ENCODE peak calls at places on chromosomes 2 and 18, in nine cellular contexts. B is esophagus squamous epithelium; I is brain microvascular endothelial cell; K is RWPE1; J is HCT116; F is right lobe of liver; Y is fibroblast of lung; U is CD4-positive, alpha-beta T cell; A is mammary epithelial cell. O is an unnamed sample.

GRCh38 chr2:197919487-197919886 is 115.1 kb downstream of the PLCL1 start:
- DNase-seq in B (no peak), I (no peak), K (no peak), J (no peak), F (no peak), Y (no peak), U (no peak), A (no peak), O (no peak)

GRCh38 chr2:238591732-238592131 is 165.0 kb downstream of the ASB1 start:
- DNase-seq in B (no peak), I (no peak), K (no peak), J (no peak), F (no peak), Y (no peak), U (no peak), A (no peak), O (no peak)

GRCh38 chr2:241813080-241813805 is 4.2 kb downstream of the NEU4 start:
- DNase-seq in B (no peak), I (no peak), K (no peak), J (no peak), F (peak; percentile 48), Y (no peak), U (no peak), A (no peak), O (peak; percentile 37)

GRCh38 chr2:101697794-101698418 is 399 bp downstream of the MAP4K4 start:
- DNase-seq in B (no peak), I (no peak), K (peak; percentile 17), J (no peak), F (no peak), Y (no peak), U (no peak), A (no peak), O (peak; percentile 25)

GRCh38 chr18:8121942-8122480 is 487.2 kb upstream of the RAB12 start:
- DNase-seq in B (no peak), I (peak; percentile 92), K (peak; percentile 75), J (peak; percentile 33), F (no peak), Y (no peak), U (no peak), A (peak; percentile 70), O (no peak)

GRCh38 chr18:41714872-41715271 is 240.2 kb upstream of the PIK3C3 start:
- DNase-seq in B (no peak), I (no peak), K (no peak), J (no peak), F (no peak), Y (no peak), U (no peak), A (no peak), O (no peak)

GRCh38 chr2:62071126-62071598 is 124.8 kb upstream of the B3GNT2 start:
- DNase-seq in B (no peak), I (no peak), K (no peak), J (no peak), F (no peak), Y (no peak), U (no peak), A (no peak), O (no peak)

GRCh38 chr2:60118061-60118460 is 435.4 kb downstream of the BCL11A start:
- DNase-seq in B (no peak), I (no peak), K (no peak), J (no peak), F (no peak), Y (no peak), U (no peak), A (no peak), O (no peak)

GRCh38 chr2:181077128-181077709 is 96.8 kb downstream of the UBE2E3 start:
- DNase-seq in B (no peak), I (peak; percentile 40), K (peak; percentile 30), J (peak; percentile 22), F (no peak), Y (peak; percentile 66), U (peak; percentile 5), A (peak; percentile 52), O (no peak)

GRCh38 chr2:197077336-197077735 is 150.8 kb upstream of the PGAP1 start:
- DNase-seq in B (no peak), I (no peak), K (no peak), J (no peak), F (no peak), Y (no peak), U (no peak), A (no peak), O (no peak)

GRCh38 chr18:61334951-61335736 is 1.9 kb downstream of the CDH20 start:
- DNase-seq in B (no peak), I (no peak), K (no peak), J (no peak), F (no peak), Y (no peak), U (no peak), A (no peak), O (no peak)

GRCh38 chr2:69742170-69742952 is 427 bp downstream of the ANXA4 start:
- DNase-seq in B (no peak), I (no peak), K (peak; percentile 37), J (no peak), F (no peak), Y (no peak), U (no peak), A (peak; percentile 24), O (no peak)

GRCh38 chr2:28322051-28322450 is 70.6 kb upstream of the FOSL2 start:
- DNase-seq in B (no peak), I (no peak), K (no peak), J (no peak), F (no peak), Y (no peak), U (no peak), A (no peak), O (no peak)

GRCh38 chr2:57460875-57461274 is 585.7 kb upstream of the VRK2 start:
- DNase-seq in B (no peak), I (no peak), K (no peak), J (no peak), F (no peak), Y (no peak), U (no peak), A (no peak), O (no peak)

GRCh38 chr2:162676515-162676914 is 162.1 kb downstream of the KCNH7 start:
- DNase-seq in B (no peak), I (no peak), K (no peak), J (no peak), F (no peak), Y (no peak), U (no peak), A (no peak), O (no peak)

DNA sequence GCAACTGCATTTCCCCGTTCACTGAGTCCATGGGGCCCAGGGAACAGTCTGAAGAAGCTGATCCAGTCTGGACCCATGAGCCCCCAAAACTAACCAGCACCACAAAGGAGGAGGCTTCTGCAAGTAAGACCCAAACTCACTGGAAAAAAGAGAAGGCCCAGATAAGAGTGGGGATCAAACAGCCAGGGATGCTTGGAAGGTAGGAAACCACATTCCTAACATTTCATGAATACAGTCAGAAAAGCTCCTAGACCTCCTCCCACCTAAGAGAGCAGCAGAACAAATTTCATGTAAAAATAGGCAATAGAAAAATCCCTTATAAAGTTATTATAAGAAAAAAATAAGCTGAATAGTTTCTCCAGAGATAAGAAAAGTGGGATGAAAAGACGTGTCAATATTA is 30.3 kb downstream of the TUBB6 start:
- DNase-seq in B (no peak), I (no peak), K (no peak), J (no peak), F (no peak), Y (no peak), U (no peak), A (no peak), O (no peak)
- H3K27ac ChIP-seq in B (no peak overlapping the region), I (no peak overlapping the region), K (peak overlapping the region; percentile 6), J (no peak overlapping the region), F (no peak overlapping the region), Y (no peak overlapping the region), U (no peak overlapping the region), A (no peak overlapping the region), O (no peak overlapping the region)

GRCh38 chr2:229170907-229171306 is 100.2 kb downstream of the PID1 start:
- DNase-seq in B (no peak), I (no peak), K (no peak), J (no peak), F (no peak), Y (peak; percentile 40), U (no peak), A (no peak), O (no peak)
- TF ChIP-seq CTCF in B (no peak), I (no peak), K (no peak), J (no peak), F (no peak), Y (no peak), U (no peak), A (no peak), O (no peak)

DNA sequence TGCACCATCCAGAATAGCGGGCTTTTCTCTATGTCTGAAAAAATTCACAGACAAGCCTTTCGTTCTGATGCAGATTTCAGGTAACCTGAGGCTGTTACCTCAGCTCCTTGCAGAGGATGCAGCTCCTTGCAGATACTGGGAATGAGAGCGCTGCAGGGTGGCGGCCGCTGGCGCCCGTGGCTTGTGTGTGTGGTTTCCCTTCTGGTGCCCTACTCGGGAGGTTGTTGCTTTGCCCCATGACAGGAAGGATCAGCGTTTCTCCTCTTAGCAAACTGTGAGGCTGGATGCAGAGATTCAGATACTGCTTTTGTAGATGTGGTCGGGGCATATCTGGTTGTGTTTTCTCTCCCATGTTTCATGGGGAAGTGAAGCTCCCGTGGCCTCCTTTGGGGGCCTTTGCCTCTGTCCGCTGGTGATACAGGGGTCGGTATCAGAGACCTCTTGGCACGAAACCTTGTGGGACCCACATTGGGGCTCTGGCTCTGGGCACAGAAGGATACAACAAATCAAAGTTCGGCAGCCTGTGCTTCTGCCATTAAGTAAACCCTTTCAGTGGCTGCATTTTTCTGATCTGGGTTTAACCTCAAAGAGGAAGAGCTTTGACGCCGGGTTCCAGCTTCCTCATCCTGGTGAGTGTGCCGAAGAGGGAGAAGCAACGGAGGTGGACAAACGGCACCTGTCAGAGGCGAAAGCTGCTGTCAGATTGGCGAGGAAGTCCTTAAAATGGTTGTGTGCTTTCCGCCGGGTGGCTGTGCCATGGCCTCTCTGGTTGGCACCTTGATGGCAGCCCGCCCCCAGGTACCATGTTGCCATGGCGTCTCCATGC is 127.8 kb downstream of the MBP start:
- DNase-seq in B (no peak), I (no peak), K (no peak), J (no peak), F (no peak), Y (no peak), U (no peak), A (no peak), O (peak; percentile 15)
- H3K27ac ChIP-seq in B (peak overlapping the region; percentile 0), I (no peak overlapping the region), K (no peak overlapping the region), J (no peak overlapping the region), F (no peak overlapping the region), Y (no peak overlapping the region), U (no peak overlapping the region), A (no peak overlapping the region), O (no peak overlapping the region)

DNA sequence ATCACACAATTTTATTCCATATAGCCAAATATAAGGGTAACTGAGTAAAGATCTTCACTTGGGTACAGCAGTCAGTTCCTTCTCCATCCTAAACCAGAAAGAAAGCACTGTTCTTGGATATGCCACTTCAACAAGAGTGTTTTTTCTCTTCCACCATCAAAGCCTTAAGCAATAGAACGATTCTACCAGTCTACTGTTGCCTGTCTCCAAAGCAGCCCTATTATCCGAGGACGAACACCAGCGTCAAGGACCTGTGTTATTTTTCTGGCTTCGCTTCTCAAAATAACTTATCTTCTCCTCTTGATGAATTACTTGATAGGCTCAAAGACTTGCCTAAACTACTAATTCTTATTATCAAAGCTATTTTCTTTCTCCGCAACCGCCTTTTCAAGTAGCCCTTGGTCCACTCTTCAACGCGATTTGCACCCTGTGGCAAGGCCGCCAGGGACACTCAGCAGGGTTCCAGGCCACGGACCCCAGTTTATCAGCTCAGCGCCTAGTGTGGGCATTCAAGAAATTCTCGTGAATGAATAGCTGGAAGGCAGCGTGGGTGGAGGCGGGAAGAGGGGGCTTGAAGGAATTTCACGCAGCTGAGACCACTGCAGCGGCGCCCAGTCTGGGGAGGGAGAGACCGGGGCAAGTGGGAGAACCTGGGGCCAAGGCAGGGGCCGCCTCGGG is 598 bp downstream of the ALS2 start:
- DNase-seq in B (no peak), I (peak; percentile 15), K (no peak), J (no peak), F (no peak), Y (no peak), U (no peak), A (no peak), O (no peak)
- TF ChIP-seq CTCF in B (no peak), I (peak; percentile 9), K (no peak), J (no peak), F (no peak), Y (no peak), U (no peak), A (no peak), O (no peak)

O was measured in CD8-positive, alpha-beta T cell.